ENCODE peak calls at places on chromosomes 11 and 22, in six cellular contexts. P, V, O, I, R and L are unnamed samples.

GRCh38 chr22:46076651-46077339 is 73.5 kb upstream of the PPARA start:
- DNase-seq in P (peak), O (no peak), R (no peak), V (peak), I (no peak), L (no peak)

GRCh38 chr11:118135051-118135795 is 17.4 kb downstream of the SCN4B start:
- DNase-seq in O (no peak), R (no peak), P (no peak), V (no peak), I (no peak), L (no peak)

GRCh38 chr11:69075421-69076128 is 26.8 kb downstream of the TPCN2 start:
- DNase-seq in P (peak), O (no peak), R (no peak), V (no peak), I (no peak), L (no peak)

GRCh38 chr11:84594602-84595001 is 1032.5 kb downstream of the DLG2 start:
- DNase-seq in V (no peak), P (no peak), R (peak), O (no peak), I (no peak), L (no peak)

GRCh38 chr11:115930886-115931537 is 426.8 kb upstream of the CADM1 start:
- DNase-seq in R (no peak), P (no peak), I (no peak), V (no peak), O (no peak), L (no peak)

GRCh38 chr11:2975594-2975993 is 16.5 kb downstream of the NAP1L4 start:
- DNase-seq in O (peak), P (peak), V (peak), R (peak), I (peak), L (no peak)

GRCh38 chr22:38455530-38456271 is 702 bp upstream of the KCNJ4 start:
- DNase-seq in I (no peak), V (no peak), O (no peak), P (peak), R (peak), L (no peak)

GRCh38 chr11:129967996-129968395 is 34.6 kb downstream of the PRDM10 start:
- DNase-seq in I (no peak), R (no peak), P (no peak), V (no peak), O (no peak), L (no peak)

GRCh38 chr22:49724893-49725489 is 102.7 kb downstream of the BRD1 start:
- DNase-seq in I (peak), O (peak), P (peak), V (no peak), R (peak), L (no peak)

GRCh38 chr11:66973956-66974585 is 1.0 kb upstream of the C11orf86 start:
- DNase-seq in P (peak), V (no peak), O (no peak), I (no peak), R (no peak), L (no peak)

GRCh38 chr11:70687716-70688115 is 289.4 kb downstream of the CTTN start:
- DNase-seq in V (no peak), O (no peak), I (no peak), R (no peak), P (no peak), L (no peak)

GRCh38 chr11:100445231-100445735 is 241.8 kb upstream of the ARHGAP42 start:
- DNase-seq in P (no peak), I (no peak), R (peak), O (no peak), V (peak), L (no peak)

GRCh38 chr11:119340335-119341221 is at the start of gene C1QTNF5:
- DNase-seq in I (no peak), P (peak), R (no peak), V (no peak), O (no peak), L (no peak)

GRCh38 chr22:44729391-44730012 is 22.9 kb upstream of the ARHGAP8 start:
- DNase-seq in R (no peak), I (no peak), V (no peak), P (peak), O (no peak), L (no peak)

GRCh38 chr22:21734540-21735197 is 925 bp downstream of the YPEL1 start:
- DNase-seq in P (no peak), R (peak), O (no peak), I (no peak), V (no peak), L (no peak)

GRCh38 chr11:19116315-19116970 is 525 bp upstream of the ZDHHC13 start:
- DNase-seq in P (no peak), O (no peak), R (peak), I (no peak), V (no peak), L (no peak)

GRCh38 chr11:59666969-59667368 is 1.9 kb downstream of the PATL1 start:
- DNase-seq in O (no peak), R (no peak), I (no peak), V (no peak), P (peak), L (no peak)

GRCh38 chr22:24402460-24403192 is 24.8 kb upstream of the ADORA2A start:
- DNase-seq in I (no peak), V (peak), R (peak), P (peak), O (no peak), L (no peak)

GRCh38 chr11:5624489-5625278 is at the start of gene TRIM34:
- DNase-seq in O (peak), P (peak), V (peak), R (no peak), I (peak), L (no peak)

GRCh38 chr11:14342906-14343305 is 16.1 kb downstream of the RRAS2 start:
- DNase-seq in I (no peak), V (no peak), R (no peak), O (no peak), P (peak), L (no peak)

GRCh38 chr11:66315921-66316811 is 678 bp downstream of the CD248 start:
- DNase-seq in O (no peak), P (peak), I (no peak), R (peak), V (no peak), L (no peak)

GRCh38 chr22:40156001-40156516 is 21.7 kb upstream of the TNRC6B start:
- DNase-seq in V (peak), R (peak), I (no peak), O (no peak), P (peak), L (no peak)

GRCh38 chr11:33160147-33160546 is 1.1 kb downstream of the CSTF3 start:
- DNase-seq in R (peak), I (no peak), O (no peak), V (peak), P (peak), L (no peak)

GRCh38 chr22:27170491-27170890 is 513.1 kb downstream of the MIAT start:
- DNase-seq in R (no peak), V (no peak), I (no peak), O (no peak), P (peak), L (no peak)

GRCh38 chr11:32581556-32581955 is 2.1 kb upstream of the EIF3M start:
- DNase-seq in I (no peak), V (peak), O (no peak), P (no peak), R (no peak), L (no peak)

GRCh38 chr22:32911526-32911925 is 110.0 kb downstream of the TIMP3 start:
- DNase-seq in O (no peak), P (peak), V (no peak), I (no peak), R (no peak), L (no peak)

GRCh38 chr11:47587039-47587675 is 679 bp downstream of the FAM180B start:
- DNase-seq in V (no peak), O (no peak), P (no peak), I (no peak), R (no peak), L (no peak)

GRCh38 chr22:22820626-22821025 is 67.0 kb upstream of the IGLL5 start:
- DNase-seq in R (no peak), V (no peak), P (no peak), O (peak), I (no peak), L (no peak)

GRCh38 chr22:49749885-49750510 is 77.7 kb downstream of the BRD1 start:
- DNase-seq in P (no peak), R (no peak), O (no peak), V (no peak), I (no peak), L (no peak)

GRCh38 chr22:39234157-39234793 is 10.5 kb downstream of the PDGFB start:
- DNase-seq in O (no peak), V (no peak), P (peak), R (no peak), I (no peak), L (no peak)

GRCh38 chr22:23752090-23752691 is 1.3 kb upstream of the ZNF70 start:
- DNase-seq in R (no peak), I (no peak), P (no peak), O (no peak), V (no peak), L (peak)

GRCh38 chr11:67002921-67003411 is 20.0 kb upstream of the SYT12 start:
- DNase-seq in I (no peak), P (no peak), V (no peak), O (no peak), R (no peak), L (no peak)

GRCh38 chr11:108872781-108873291 is 208.0 kb downstream of the DDX10 start:
- DNase-seq in I (no peak), V (peak), P (no peak), R (no peak), O (no peak), L (no peak)

GRCh38 chr11:47176328-47177228 is at the start of gene ARFGAP2:
- DNase-seq in P (peak), I (peak), O (peak), R (peak), V (peak), L (peak)

GRCh38 chr11:8327761-8328192 is 64.1 kb upstream of the LMO1 start:
- DNase-seq in V (no peak), O (no peak), R (no peak), I (no peak), P (no peak), L (no peak)

GRCh38 chr11:67558084-67558772 is 25.4 kb upstream of the GSTP1 start:
- DNase-seq in V (no peak), O (no peak), I (no peak), P (no peak), R (no peak), L (no peak)

GRCh38 chr11:68817554-68817953 is 24.2 kb downstream of the CPT1A start:
- DNase-seq in P (no peak), I (no peak), O (no peak), V (no peak), R (no peak), L (no peak)